ENCODE peak calls at places on chromosomes 3 and 15, in eight cellular contexts. Y is BJ, A is PC-3, Z is MM.1S, B is spleen, X is choroid plexus epithelial cell, K is gastrocnemius medialis, L is endodermal cell. Q is an unnamed sample.

GRCh38 chr3:150253622-150254021 is 154.5 kb upstream of the TSC22D2 start:
- DNase-seq in Z (no peak), X (no peak), K (peak; percentile 66), L (no peak), Y (no peak), B (no peak), A (peak; percentile 49), Q (no peak)

GRCh38 chr15:70324001-70324974 is 226.6 kb upstream of the TLE3 start:
- DNase-seq in Y (peak; percentile 97), X (peak; percentile 86), B (no peak), K (no peak), A (peak; percentile 94), L (no peak), Z (no peak), Q (peak; percentile 39)

GRCh38 chr3:82707035-82707434 is 945.6 kb upstream of the GBE1 start:
- DNase-seq in K (no peak), B (no peak), Y (no peak), L (peak; percentile 73), X (no peak), A (peak; percentile 51), Z (no peak), Q (no peak)

GRCh38 chr15:85329561-85330421 is 50.6 kb upstream of the AKAP13 start:
- DNase-seq in A (no peak), L (no peak), B (peak; percentile 83), Z (peak; percentile 76), Y (no peak), X (peak; percentile 83), K (no peak), Q (no peak)

GRCh38 chr15:85335193-85335939 is 45.0 kb upstream of the AKAP13 start:
- DNase-seq in X (peak; percentile 41), B (no peak), K (no peak), Z (no peak), A (no peak), L (peak; percentile 61), Y (no peak), Q (no peak)

GRCh38 chr3:188170461-188171459 is 16.8 kb downstream of the LPP start:
- DNase-seq in X (no peak), L (no peak), Y (no peak), Z (no peak), A (peak; percentile 77), B (no peak), K (no peak), Q (no peak)

GRCh38 chr3:104452697-104453096 is 914.0 kb upstream of the ALCAM start:
- DNase-seq in L (no peak), X (no peak), Y (no peak), Z (no peak), B (no peak), K (no peak), A (peak; percentile 53), Q (no peak)

GRCh38 chr3:20043398-20043797 is 3.2 kb downstream of the KAT2B start:
- DNase-seq in Z (peak; percentile 76), L (no peak), A (no peak), K (peak; percentile 82), Y (no peak), X (peak; percentile 57), B (peak; percentile 90), Q (no peak)

GRCh38 chr15:63023351-63023945 is 19.1 kb upstream of the TPM1 start:
- DNase-seq in A (no peak), Z (no peak), L (no peak), K (no peak), B (no peak), X (peak; percentile 63), Y (peak; percentile 82), Q (no peak)

GRCh38 chr15:70833897-70834765 is 19.8 kb downstream of the LARP6 start:
- DNase-seq in X (peak; percentile 90), Y (no peak), L (peak; percentile 70), Z (no peak), B (no peak), K (peak; percentile 56), A (peak; percentile 91), Q (peak; percentile 67)

GRCh38 chr3:150736316-150736719 is 26.7 kb downstream of the SIAH2 start:
- DNase-seq in Y (no peak), L (peak; percentile 75), Z (no peak), X (no peak), K (no peak), B (no peak), A (no peak), Q (no peak)

GRCh38 chr3:99500485-99500884 is 137.9 kb upstream of the COL8A1 start:
- DNase-seq in A (no peak), Y (no peak), K (no peak), Z (no peak), X (no peak), L (no peak), B (no peak), Q (no peak)

GRCh38 chr15:84658788-84659411 is 901 bp upstream of the NMB start:
- DNase-seq in X (no peak), Y (no peak), K (no peak), Z (no peak), A (no peak), L (no peak), B (no peak), Q (no peak)

GRCh38 chr3:58021072-58021959 is 13.1 kb downstream of the FLNB start:
- DNase-seq in K (no peak), B (peak; percentile 30), X (no peak), Y (no peak), L (peak; percentile 95), Z (no peak), A (peak; percentile 66), Q (no peak)

GRCh38 chr3:166837535-166837934 is 542.6 kb downstream of the ZBBX start:
- DNase-seq in L (peak; percentile 63), Z (peak; percentile 67), K (no peak), Y (no peak), A (peak; percentile 66), X (no peak), B (no peak), Q (no peak)

GRCh38 chr3:56137406-56137805 is 330.9 kb downstream of the ERC2 start:
- DNase-seq in K (no peak), L (no peak), X (peak; percentile 83), Y (no peak), A (no peak), Z (no peak), B (no peak), Q (no peak)

GRCh38 chr15:99155961-99156443 is 51.1 kb downstream of the SYNM start:
- DNase-seq in B (no peak), Y (no peak), K (no peak), X (no peak), Z (no peak), L (peak; percentile 66), A (peak; percentile 62), Q (no peak)

GRCh38 chr15:44735482-44736260 is 657 bp upstream of the TRIM69 start:
- DNase-seq in Y (no peak), L (no peak), K (peak; percentile 42), X (no peak), B (no peak), A (no peak), Z (no peak), Q (no peak)

DNA sequence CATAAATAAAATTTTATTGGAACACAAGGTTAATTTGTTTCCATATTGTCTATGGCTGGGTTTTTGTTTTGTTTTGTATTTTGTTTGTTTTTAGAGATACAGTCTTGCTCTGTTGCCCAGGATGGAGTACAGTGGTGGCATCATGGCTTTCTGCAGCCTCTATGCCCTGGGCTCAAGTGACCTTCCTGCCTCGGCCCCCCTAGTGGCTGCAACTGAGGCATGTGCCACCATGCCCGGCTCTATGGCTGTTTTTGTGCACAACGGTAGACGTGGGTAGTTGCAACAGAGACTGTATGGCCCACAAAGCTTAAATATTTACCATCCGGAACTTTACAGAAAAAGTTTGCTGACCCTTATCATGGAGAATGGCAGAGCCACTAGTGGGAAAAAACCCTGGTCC is 46.8 kb upstream of the C3orf70 start:
- DNase-seq in Z (no peak), X (no peak), K (no peak), A (no peak), Y (no peak), B (no peak), L (no peak), Q (no peak)
- TF ChIP-seq CTCF in Z (no peak), X (no peak), K (no peak), A (peak; percentile 19), Y (no peak), B (no peak), L (peak; percentile 57), Q (no peak)

DNA sequence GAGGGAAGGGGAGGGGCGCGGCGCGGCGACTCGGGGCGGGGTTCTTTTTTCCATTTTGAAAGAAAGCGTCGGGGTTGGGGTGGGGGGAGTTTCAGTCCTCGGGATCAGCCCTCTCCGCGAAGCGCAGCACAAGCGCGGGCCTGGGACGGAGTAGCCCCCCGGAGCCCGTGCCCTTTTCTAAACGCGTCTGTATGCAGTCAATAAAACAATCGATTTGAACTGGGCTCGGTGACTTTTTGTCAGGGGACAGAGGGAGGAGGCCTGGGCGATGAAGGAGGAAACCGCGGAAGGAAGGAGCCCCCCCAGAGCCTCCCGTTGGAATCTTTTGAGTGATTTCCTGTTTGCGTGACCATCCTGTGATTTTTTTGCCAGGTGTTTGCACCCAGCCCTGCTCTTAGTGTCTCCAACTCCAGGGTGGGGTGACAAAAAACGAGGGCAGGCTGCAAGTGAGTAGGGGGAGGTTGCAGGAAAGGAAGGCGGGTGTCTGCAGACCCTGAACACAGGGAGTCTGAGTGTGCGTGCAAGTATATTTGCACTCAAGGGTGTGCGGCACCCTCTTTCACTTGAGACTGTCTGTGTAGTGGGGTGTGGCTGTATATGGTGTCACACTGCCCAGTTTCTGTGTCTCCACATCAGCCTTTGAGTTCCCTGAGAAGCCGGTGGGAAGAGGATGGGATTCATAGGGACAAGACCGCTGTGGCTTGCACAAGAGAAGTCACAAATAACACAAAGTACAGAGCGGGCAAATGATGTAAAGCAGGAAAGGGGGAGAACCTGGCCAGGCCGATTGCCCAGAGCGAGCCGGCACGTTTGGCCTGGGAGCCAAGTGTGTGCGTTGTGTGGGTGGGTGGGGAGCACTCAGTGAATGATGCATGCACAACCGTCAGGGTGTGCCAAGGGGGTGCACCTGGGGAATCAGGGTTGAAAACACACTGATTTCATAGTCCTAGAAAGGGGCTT is 6.5 kb downstream of the ISLR2 start:
- DNase-seq in A (no peak), B (peak; percentile 74), L (peak; percentile 41), Z (no peak), K (no peak), Y (no peak), X (no peak), Q (no peak)
- H3K4me3 ChIP-seq in A (peak overlapping the region; percentile 58), B (peak overlapping the region; percentile 7), L (peak overlapping the region; percentile 62), Z (no peak overlapping the region), K (peak overlapping the region; percentile 53), Y (peak overlapping the region; percentile 37), X (peak overlapping the region; percentile 58), Q (no peak overlapping the region)

DNA sequence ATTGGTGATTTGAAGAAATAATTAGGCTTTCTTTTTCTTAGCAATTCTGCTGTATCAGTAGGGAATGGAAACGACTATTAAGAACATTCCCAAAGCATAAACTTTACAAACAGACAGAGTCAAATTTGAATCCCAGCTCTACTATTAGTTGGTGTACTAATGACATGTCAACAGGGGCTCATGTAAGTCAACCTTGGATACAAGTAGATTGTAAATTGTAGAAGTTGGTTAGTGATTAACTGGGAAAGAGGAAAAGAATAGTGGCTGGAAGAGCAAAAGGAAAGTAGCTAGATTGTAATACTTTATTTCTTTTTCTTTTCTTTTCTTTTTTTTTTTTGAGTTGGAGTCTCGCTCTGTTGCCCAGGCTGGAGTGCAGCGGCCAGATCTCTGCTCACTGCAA is 38.6 kb upstream of the DPPA4 start:
- DNase-seq in Z (no peak), L (no peak), K (no peak), X (no peak), B (no peak), Y (no peak), A (no peak), Q (no peak)
- TF ChIP-seq CTCF in Z (no peak), L (no peak), K (no peak), X (no peak), B (no peak), Y (no peak), A (no peak), Q (no peak)

DNA sequence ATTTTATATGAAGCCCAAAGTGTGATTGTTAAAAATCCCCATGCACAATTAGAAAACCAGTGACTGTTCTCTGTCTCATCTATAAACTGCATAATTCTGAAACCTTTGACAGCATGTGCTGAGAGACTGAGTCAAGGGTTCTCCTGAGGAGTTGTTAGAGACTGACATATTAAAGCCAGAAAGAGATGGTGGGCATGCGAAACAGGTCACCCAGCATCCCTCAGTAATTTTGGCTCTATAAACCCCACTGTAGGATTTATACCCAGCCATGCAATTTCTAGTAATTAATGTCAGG is 3.6 kb downstream of the VGLL3 start:
- DNase-seq in A (no peak), X (no peak), K (no peak), B (no peak), Y (no peak), L (no peak), Z (no peak), Q (no peak)
- H3K4me3 ChIP-seq in A (no peak overlapping the region), X (peak overlapping the region; percentile 94), K (no peak overlapping the region), B (no peak overlapping the region), Y (peak overlapping the region; percentile 88), L (no peak overlapping the region), Z (no peak overlapping the region), Q (peak overlapping the region; percentile 94)

Q was measured in AG04450.